ENCODE peak calls at places on chromosomes 4 and X, in seven cellular contexts. C is glutamatergic neuron, P is choroid plexus epithelial cell, X is B cell, K is prostate gland, S is RWPE2, R is psoas muscle. H is an unnamed sample.

GRCh38 chrX:129577473-129577872 is 37.4 kb downstream of the OCRL start:
- DNase-seq in X (no peak), S (no peak), K (no peak), C (no peak), R (no peak), P (peak; percentile 89), H (no peak)

GRCh38 chr4:121451310-121451709 is 70.5 kb upstream of the QRFPR start:
- DNase-seq in C (no peak), X (no peak), S (no peak), R (no peak), P (no peak), K (no peak), H (no peak)

GRCh38 chr4:53943345-53944085 is 120.9 kb downstream of the CHIC2 start:
- DNase-seq in X (no peak), S (no peak), P (peak; percentile 63), R (no peak), K (no peak), C (no peak), H (no peak)

GRCh38 chr4:88211473-88212252 is 53.2 kb upstream of the ABCG2 start:
- DNase-seq in C (no peak), R (no peak), P (peak; percentile 62), K (peak; percentile 47), S (no peak), X (peak; percentile 69), H (peak; percentile 43)

GRCh38 chr4:184169225-184169867 is 48.3 kb downstream of the ENPP6 start:
- DNase-seq in K (no peak), S (no peak), X (no peak), C (no peak), R (no peak), P (no peak), H (no peak)

GRCh38 chr4:77201343-77201742 is 44.3 kb downstream of the CCNG2 start:
- DNase-seq in P (no peak), C (no peak), R (no peak), S (no peak), K (no peak), X (no peak), H (no peak)

GRCh38 chrX:44428989-44429627 is 85.6 kb upstream of the EFHC2 start:
- DNase-seq in X (no peak), C (no peak), P (no peak), R (no peak), S (no peak), K (no peak), H (no peak)

GRCh38 chr4:16532240-16532990 is 306.1 kb upstream of the TAPT1 start:
- DNase-seq in X (no peak), P (peak; percentile 90), R (no peak), C (no peak), S (no peak), K (no peak), H (no peak)

GRCh38 chr4:170581969-170582368 is 492.2 kb upstream of the AADAT start:
- DNase-seq in P (no peak), K (no peak), R (no peak), S (no peak), C (no peak), X (no peak), H (no peak)

GRCh38 chr4:45931151-45931550 is 192.7 kb downstream of the GABRG1 start:
- DNase-seq in C (no peak), P (no peak), R (no peak), K (no peak), S (no peak), X (no peak), H (no peak)

GRCh38 chrX:136021160-136021559 is 35.9 kb downstream of the SLC9A6 start:
- DNase-seq in X (no peak), C (no peak), K (no peak), S (no peak), P (no peak), R (no peak), H (peak; percentile 6)

DNA sequence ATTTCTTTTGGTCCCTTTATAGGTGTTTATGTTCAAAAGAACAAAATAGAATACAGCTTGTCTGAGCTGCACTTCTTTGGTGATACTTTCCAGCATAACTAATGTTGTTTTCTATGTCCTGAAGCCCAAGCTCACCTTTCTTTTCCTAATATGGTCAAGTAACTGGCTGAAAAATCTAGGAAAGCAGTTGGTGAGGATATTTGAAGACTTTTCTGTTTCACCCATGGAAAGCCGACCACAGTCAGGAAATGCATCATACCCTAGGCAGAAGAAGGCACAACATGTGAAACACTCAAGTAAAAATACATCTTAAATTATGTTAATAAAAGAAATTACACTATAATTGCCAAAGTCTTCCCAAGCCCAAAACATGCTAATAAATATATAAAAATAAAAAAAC is 337.0 kb downstream of the PDGFC start:
- DNase-seq in R (no peak), P (peak; percentile 54), C (no peak), S (no peak), X (no peak), K (no peak), H (no peak)
- TF ChIP-seq CTCF in R (no peak), P (no peak), C (no peak), S (no peak), X (no peak), K (no peak), H (no peak)

GRCh38 chr4:144366425-144366824 is 225.9 kb upstream of the GYPA start:
- DNase-seq in P (no peak), S (no peak), C (no peak), K (no peak), R (no peak), X (no peak), H (no peak)
- TF ChIP-seq CTCF in P (no peak), S (no peak), C (no peak), K (no peak), R (no peak), X (no peak), H (no peak)

GRCh38 chrX:16136080-16136479 is 12.7 kb downstream of the GRPR start:
- DNase-seq in X (no peak), S (no peak), R (no peak), P (no peak), C (no peak), K (no peak), H (no peak)

GRCh38 chrX:16140983-16141382 is 17.6 kb downstream of the GRPR start:
- DNase-seq in S (no peak), C (no peak), K (no peak), X (no peak), R (no peak), P (no peak), H (no peak)

GRCh38 chrX:16140448-16140847 is 17.1 kb downstream of the GRPR start:
- DNase-seq in R (no peak), P (no peak), S (no peak), K (no peak), X (no peak), C (no peak), H (no peak)

GRCh38 chrX:16137416-16138107 is 14.2 kb downstream of the GRPR start:
- DNase-seq in S (no peak), C (no peak), X (peak; percentile 17), R (no peak), P (no peak), K (no peak), H (peak; percentile 6)

DNA sequence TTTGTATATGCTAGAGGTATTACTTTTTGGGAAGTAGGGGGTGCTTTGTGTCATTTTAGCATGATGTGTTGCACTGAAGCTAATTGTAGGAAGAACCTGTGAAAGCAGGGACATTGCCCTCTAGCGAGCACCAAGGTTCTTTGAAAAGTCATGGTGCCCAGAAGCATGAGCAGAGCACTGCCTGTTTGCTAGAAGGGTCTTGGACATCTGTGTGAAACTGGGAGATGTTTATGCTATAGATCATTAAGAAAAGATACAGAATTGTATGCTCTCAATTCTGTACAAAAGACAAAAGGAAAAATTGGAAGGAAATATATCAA is 14.7 kb downstream of the GRPR start:
- DNase-seq in X (peak; percentile 19), K (no peak), P (peak; percentile 17), R (no peak), S (no peak), C (no peak), H (no peak)
- TF ChIP-seq CTCF in X (no peak), K (no peak), P (peak; percentile 41), R (no peak), S (no peak), C (no peak), H (peak; percentile 22)

DNA sequence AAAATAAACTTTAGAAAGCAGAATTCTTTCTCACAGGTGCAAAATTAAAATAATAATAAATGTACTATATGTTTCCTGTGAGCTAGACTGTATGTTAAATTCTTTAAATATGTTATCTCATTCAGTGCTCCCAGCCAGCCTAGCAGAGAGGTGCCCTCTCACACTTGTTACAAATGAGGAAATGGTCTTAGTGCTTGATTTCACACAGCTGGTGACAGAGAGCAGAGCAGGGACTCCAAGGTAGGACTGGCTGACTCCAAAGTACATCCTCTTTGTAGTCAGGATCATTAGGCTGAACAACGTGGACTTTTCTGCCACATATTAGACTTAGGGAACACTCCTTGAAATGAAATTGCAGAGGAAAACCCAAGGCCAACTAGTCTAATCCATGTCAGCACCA is 72.0 kb upstream of the HHIP start:
- DNase-seq in X (peak; percentile 30), S (no peak), C (no peak), P (no peak), R (no peak), K (no peak), H (no peak)
- TF ChIP-seq CTCF in X (no peak), S (no peak), C (no peak), P (no peak), R (no peak), K (no peak), H (no peak)

DNA sequence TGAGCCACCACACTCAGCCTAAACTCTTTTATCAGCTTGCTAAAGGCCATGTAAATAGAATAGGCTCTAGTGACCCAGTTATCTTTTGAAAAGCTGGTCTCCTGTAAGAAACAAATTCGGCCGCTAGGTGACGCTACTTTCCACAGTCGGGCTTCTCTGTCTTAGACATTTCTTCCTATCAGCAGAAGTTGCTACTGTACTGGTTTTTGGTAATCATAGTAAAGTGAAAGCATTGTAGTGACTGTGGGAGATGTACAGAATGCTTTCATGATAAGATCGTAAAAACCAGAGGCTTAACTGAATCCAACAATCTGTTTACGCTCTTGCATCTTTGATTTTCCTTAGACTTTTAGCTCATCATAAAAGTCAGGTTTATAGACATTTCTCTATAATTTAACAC is 82.6 kb downstream of the GK start:
- DNase-seq in K (peak; percentile 8), C (peak; percentile 70), P (peak; percentile 74), S (no peak), R (peak; percentile 22), X (peak; percentile 66), H (peak; percentile 50)
- TF ChIP-seq CTCF in K (peak; percentile 40), C (peak; percentile 77), P (peak; percentile 78), S (peak; percentile 79), R (peak; percentile 42), X (peak; percentile 79), H (peak; percentile 33)

GRCh38 chr4:2756691-2757350 is 685 bp upstream of the TNIP2 start:
- DNase-seq in C (no peak), X (no peak), K (no peak), P (no peak), S (no peak), R (no peak), H (no peak)

GRCh38 chr4:2754848-2755820 is 1.0 kb downstream of the TNIP2 start:
- DNase-seq in X (no peak), R (no peak), P (no peak), S (no peak), C (no peak), K (no peak), H (no peak)

GRCh38 chr4:2757426-2757825 is 1.3 kb upstream of the TNIP2 start:
- DNase-seq in S (no peak), X (no peak), K (no peak), C (no peak), P (no peak), R (no peak), H (no peak)

GRCh38 chr4:2753444-2753843 is 2.7 kb downstream of the TNIP2 start:
- DNase-seq in C (no peak), P (no peak), K (no peak), X (no peak), R (no peak), S (no peak), H (no peak)

GRCh38 chr4:2755821-2756690 is at the start of gene TNIP2:
- DNase-seq in X (peak; percentile 88), C (peak; percentile 80), K (peak; percentile 83), S (no peak), R (peak; percentile 90), P (peak; percentile 76), H (peak; percentile 99)
- TF ChIP-seq CTCF in X (peak; percentile 31), C (no peak), K (peak; percentile 56), S (peak; percentile 9), R (peak; percentile 41), P (no peak), H (no peak)

H was measured in GM20000.